ENCODE peak calls at places on chromosomes 3 and 15, in four cellular contexts. L is A549, D is astrocyte, Z is neuronal stem cell. H is an unnamed sample. For H3K4me1, the result is how much of the 10 kb centered on the place peaks cover.

GRCh38 chr3:158452324-158452723 is 118.7 kb upstream of the MLF1 start:
- DNase-seq in L (no peak), D (no peak), Z (no peak), H (no peak)

GRCh38 chr15:23440596-23440995 is 6.4 kb downstream of the GOLGA6L2 start:
- DNase-seq in L (no peak), D (no peak), Z (no peak), H (no peak)

GRCh38 chr3:57826952-57827723 is 71.0 kb downstream of the SLMAP start:
- DNase-seq in L (no peak), D (no peak), Z (no peak), H (no peak)

GRCh38 chr3:44647771-44648170 is 761 bp upstream of the ZNF35 start:
- DNase-seq in L (no peak), D (no peak), Z (no peak), H (no peak)

GRCh38 chr15:64865998-64866520 is 24.3 kb downstream of the PLEKHO2 start:
- DNase-seq in L (no peak), D (peak), Z (no peak), H (peak)

GRCh38 chr3:177735441-177735840 is 538.2 kb upstream of the TBL1XR1 start:
- DNase-seq in L (no peak), D (no peak), Z (no peak), H (no peak)

GRCh38 chr15:58441376-58442070 is 9.7 kb downstream of the LIPC start:
- DNase-seq in L (no peak), D (peak), Z (no peak), H (peak)

GRCh38 chr3:143484851-143485512 is 363.3 kb downstream of the SLC9A9 start:
- DNase-seq in L (peak), D (peak), Z (no peak), H (no peak)

GRCh38 chr3:73216310-73216709 is 154.9 kb downstream of the EBLN2 start:
- DNase-seq in L (no peak), D (no peak), Z (no peak), H (no peak)

GRCh38 chr15:63473007-63473748 is 31.2 kb upstream of the USP3 start:
- DNase-seq in L (no peak), D (no peak), Z (no peak), H (no peak)

GRCh38 chr3:128226186-128226725 is 73.0 kb downstream of the EEFSEC start:
- DNase-seq in L (no peak), D (no peak), Z (no peak), H (no peak)

GRCh38 chr3:64078966-64079365 is 55.7 kb upstream of the PSMD6 start:
- DNase-seq in L (no peak), D (no peak), Z (no peak), H (no peak)

GRCh38 chr15:78951841-78952238 is 7.0 kb upstream of the CTSH start:
- DNase-seq in L (peak), D (peak), Z (no peak), H (peak)

GRCh38 chr3:138188013-138188352 is 882 bp downstream of the ARMC8 start:
- DNase-seq in L (peak), D (peak), Z (no peak), H (peak)

GRCh38 chr3:101784850-101785613 is 6.0 kb downstream of the NXPE3 start:
- DNase-seq in L (no peak), D (no peak), Z (no peak), H (no peak)

GRCh38 chr15:53978248-53978906 is at the start of gene UNC13C:
- DNase-seq in L (peak), D (no peak), Z (peak), H (no peak)

GRCh38 chr15:63067976-63068743 is 25.6 kb downstream of the TPM1 start:
- DNase-seq in L (no peak), D (no peak), Z (no peak), H (no peak)

GRCh38 chr3:132536442-132537153 is 60.5 kb upstream of the ACKR4 start:
- DNase-seq in L (no peak), D (peak), Z (no peak), H (peak)

GRCh38 chr15:29668120-29668602 is 154.1 kb downstream of the TJP1 start:
- DNase-seq in L (peak), D (peak), Z (peak), H (peak)

GRCh38 chr3:8607285-8608040 is 37.1 kb downstream of the SSUH2 start:
- DNase-seq in L (peak), D (peak), Z (peak), H (peak)

GRCh38 chr3:37266809-37267208 is 92.4 kb upstream of the LRRFIP2 start:
- DNase-seq in L (no peak), D (no peak), Z (no peak), H (no peak)

GRCh38 chr3:12157026-12157425 is 1.7 kb downstream of the TIMP4 start:
- DNase-seq in L (no peak), D (no peak), Z (no peak), H (no peak)

GRCh38 chr3:17088602-17089313 is 204.0 kb downstream of the PLCL2 start:
- DNase-seq in L (no peak), D (no peak), Z (no peak), H (no peak)

GRCh38 chr15:90818251-90819210 is 49.9 kb upstream of the FURIN start:
- DNase-seq in L (no peak), D (no peak), Z (no peak), H (no peak)
- H3K4me2 ChIP-seq in L (no peak), D (no peak), Z (no peak), H (no peak)

GRCh38 chr3:32296251-32297204 is 58.0 kb downstream of the CMTM8 start:
- DNase-seq in L (peak), D (peak), Z (peak), H (peak)
- H3K4me1 ChIP-seq in L (under half), D (under half), Z (under half), H (under half)

DNA sequence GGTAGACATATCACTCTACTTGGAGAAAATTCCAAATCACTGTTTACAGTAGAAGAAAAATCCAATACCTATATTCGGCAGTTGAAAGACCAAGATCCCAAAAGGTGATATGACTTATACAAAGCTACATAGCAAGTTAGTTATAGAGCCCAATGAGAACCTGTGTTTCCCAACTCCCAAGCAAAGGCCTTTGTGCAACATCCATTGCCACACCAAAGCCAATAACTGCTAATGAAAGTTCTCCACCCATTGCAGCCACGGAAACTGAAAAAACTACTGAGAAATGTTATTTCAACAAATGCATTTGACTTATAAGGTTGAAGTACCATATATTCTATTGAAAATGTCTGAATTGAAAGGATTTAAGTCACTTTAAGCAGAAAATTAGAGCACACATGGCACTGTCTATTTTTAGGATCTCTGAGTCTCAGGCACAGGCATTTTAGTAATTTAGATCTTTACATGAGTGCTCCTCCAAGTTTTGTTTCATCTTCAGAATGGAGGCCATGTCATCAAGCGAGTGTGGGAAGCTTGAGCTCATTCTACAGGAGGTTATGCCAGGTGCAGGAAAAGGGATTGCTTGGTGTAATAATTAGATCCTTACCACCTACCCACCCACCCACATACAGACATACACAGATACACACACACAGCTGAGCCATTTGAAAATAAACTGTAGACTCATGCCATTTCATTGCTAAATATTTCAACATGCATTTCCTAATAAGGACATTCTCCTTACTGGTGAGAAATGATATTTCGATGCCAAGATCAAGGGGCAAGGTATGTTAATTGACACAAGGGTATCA is 19.7 kb upstream of the ANO10 start:
- DNase-seq in L (no peak), D (peak), Z (no peak), H (peak)
- H3K4me2 ChIP-seq in L (no peak), D (no peak), Z (no peak), H (peak)

GRCh38 chr3:9793161-9793781 is 389 bp downstream of the ARPC4 start:
- DNase-seq in L (no peak), D (no peak), Z (no peak), H (peak)

GRCh38 chr3:9792405-9793160 is at the start of the genes ARPC4 and TADA3:
- DNase-seq in L (peak), D (peak), Z (peak), H (peak)

GRCh38 chr3:9794400-9794799 is 1.5 kb downstream of the ARPC4 start:
- DNase-seq in L (no peak), D (no peak), Z (no peak), H (no peak)

GRCh38 chr3:9797196-9797945 is 4.5 kb downstream of the ARPC4 start:
- DNase-seq in L (no peak), D (no peak), Z (no peak), H (no peak)

DNA sequence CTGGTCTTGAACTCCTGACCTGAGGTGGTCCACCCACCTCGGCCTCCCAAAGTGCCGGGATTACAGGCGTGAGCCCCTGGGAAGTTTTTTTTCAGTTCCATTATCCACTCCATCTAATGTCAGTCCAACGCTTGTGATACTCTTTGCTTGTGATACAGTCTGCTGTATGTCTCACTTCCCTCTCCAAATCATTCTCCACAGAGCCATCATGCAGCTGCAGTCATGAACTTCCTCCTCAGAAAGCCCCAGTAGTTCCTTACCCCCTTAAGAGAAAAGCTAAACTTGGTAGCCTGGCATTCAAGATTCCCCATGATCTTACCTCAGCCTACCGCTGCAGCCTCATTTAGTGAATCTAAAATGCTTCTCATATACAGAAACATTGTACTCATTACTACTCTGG is 2.3 kb downstream of the ARPC4 start:
- DNase-seq in L (no peak), D (no peak), Z (no peak), H (no peak)
- H3K4me1 ChIP-seq in L (under half), D (under half), Z (under half), H (under half)

DNA sequence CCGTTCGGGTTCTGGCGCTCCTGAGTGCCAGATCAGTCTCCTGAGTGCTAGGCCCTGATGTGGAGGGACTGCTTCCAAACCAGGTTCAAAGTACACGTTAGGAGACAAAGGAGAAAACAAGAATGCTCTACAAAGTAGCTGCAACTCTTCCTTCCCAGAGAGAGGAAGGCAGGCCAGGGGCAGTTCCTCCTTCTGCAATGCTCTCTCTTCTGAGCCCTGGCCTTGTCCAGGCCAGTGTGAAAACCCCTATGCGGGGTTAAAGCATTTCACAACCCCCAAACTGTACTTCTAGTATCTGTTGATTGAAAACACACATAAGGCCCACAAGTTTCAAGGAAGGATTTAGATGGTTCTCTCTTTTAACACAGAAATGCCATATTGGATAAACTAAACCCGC is 9.7 kb upstream of the CALML4 start:
- DNase-seq in L (no peak), D (no peak), Z (no peak), H (no peak)
- H3K4me2 ChIP-seq in L (no peak), D (no peak), Z (no peak), H (no peak)

GRCh38 chr15:69532856-69533255 is 80.2 kb downstream of the RPLP1 start:
- DNase-seq in L (no peak), D (no peak), Z (no peak), H (no peak)
- H3K4me1 ChIP-seq in L (under half), D (under half), Z (under half), H (under half)

GRCh38 chr3:30228302-30228631 is 378.1 kb upstream of the TGFBR2 start:
- DNase-seq in L (no peak), D (no peak), Z (no peak), H (no peak)

GRCh38 chr3:30232546-30232945 is 373.9 kb upstream of the TGFBR2 start:
- DNase-seq in L (no peak), D (no peak), Z (no peak), H (no peak)

GRCh38 chr3:30232142-30232541 is 374.3 kb upstream of the TGFBR2 start:
- DNase-seq in L (no peak), D (peak), Z (no peak), H (peak)

GRCh38 chr3:30233924-30234666 is 372.3 kb upstream of the TGFBR2 start:
- DNase-seq in L (no peak), D (no peak), Z (no peak), H (no peak)

DNA sequence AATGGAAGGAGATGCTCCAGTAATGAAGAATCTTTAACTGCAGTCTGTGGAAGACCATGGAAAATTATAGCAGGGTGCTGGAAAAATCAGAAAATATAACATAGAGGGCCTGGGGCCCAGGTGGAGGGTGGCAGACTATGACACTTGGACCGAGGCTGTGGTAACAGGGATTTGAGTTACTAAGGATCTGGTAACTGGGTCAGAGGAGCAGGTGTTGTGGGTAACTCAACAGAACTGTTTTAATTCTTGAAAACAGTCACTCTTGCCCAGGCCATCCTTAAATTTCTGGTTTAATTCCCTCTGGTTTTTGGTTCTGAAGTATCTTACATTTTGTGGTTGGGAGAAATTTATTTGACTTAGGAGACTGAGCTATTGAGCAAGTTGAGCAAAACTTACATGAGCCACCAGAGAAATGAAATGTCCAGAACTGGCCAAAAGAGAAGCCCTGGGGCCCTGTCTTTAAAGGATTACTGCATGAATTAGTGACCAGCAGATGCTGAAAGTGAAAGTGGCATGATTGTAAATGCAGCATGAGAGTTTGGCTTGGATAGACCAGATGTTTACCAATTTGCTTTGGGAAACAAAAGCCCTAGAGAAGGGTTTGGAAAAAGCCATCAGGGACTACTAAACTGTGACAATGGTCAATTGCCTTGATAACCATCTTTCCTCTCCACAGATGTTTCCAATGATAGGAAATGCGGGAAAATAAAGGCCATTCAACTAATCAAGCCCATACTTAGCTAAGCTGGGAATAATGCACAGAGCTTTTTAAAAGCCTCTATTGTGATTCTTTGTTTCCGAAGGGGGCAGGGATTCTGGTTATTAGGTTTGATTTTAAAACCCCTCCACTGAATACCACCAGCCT is 374.9 kb upstream of the TGFBR2 start:
- DNase-seq in L (no peak), D (peak), Z (no peak), H (peak)
- H3K4me2 ChIP-seq in L (no peak), D (no peak), Z (no peak), H (peak)

DNA sequence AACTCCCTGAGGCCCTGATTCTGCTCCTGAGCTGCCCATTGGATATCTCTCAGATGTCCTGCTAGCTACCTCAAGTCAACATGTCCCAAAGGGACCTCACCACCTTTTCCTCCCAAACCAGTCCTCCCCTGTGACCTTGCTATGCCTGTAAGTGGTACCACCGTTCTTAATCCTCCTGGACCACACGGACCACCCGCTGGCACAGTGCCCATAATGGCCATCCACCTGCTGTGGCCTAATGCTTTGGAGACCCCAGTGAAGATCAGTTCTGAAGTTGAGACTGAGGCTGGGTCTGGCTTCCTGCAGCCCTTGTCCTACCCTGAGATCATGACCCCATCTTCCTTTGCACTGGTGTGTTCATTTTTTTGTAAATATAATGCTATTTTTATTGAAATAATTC is 15.0 kb upstream of the VPS8 start:
- DNase-seq in L (no peak), D (no peak), Z (no peak), H (no peak)
- H3K4me1 ChIP-seq in L (under half), D (under half), Z (under half), H (under half)

DNA sequence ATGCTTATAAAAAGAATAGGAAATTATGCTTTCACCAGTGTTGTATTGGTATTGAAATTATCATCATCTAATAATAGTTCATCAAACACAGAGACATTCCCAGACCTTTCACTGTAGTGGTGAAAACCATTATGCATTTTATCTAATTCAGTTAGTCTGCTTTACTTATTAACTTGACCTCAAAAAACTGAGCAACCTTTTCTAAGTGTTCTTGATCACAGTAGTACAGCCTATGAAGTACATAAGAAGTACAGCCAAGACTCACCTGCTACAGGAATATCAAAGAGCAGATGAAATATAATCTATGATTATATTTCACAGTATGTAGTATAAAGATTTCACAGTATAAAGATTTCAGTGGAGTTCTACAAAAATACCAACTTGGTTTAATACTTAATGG is 75.2 kb downstream of the FILIP1L start:
- DNase-seq in L (no peak), D (no peak), Z (no peak), H (no peak)
- H3K4me2 ChIP-seq in L (no peak), D (no peak), Z (no peak), H (no peak)

DNA sequence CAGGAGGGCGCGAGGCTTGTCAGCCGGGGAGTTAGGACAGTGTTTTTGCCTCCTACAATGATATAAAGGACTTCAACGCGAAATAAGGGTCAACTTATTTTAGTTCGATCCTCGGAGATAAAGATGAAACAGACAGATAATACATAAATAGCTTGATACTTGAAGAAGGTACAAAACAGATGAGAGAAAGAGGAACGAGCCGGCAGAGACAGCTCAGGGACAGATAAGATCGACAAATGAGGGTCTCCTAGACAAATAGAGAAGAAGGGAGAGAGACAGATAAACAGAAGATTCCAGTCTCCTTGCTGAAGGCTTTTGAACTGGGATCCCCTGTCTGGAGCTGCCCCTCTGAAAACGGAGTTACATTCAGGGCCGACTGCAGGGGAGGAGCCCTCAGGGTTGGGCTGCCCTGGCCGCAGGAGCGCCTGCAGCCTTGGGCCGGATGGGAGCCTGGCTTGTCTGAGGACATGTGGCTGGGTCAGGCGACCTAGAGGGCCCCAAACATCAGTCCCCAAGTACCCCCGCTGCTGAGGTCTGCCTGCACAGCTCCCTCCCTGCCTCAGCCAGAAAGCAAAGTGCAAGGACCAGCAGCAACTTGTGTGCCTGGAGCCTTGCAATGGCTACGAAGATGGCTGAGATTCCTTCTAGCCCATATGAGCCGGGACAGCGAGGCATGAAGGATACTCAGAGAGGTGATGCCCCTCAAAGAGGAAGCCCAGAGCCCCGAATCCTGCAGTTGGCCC is 981 bp upstream of the SKOR1 start:
- DNase-seq in L (no peak), D (no peak), Z (no peak), H (no peak)
- H3K4me1 ChIP-seq in L (under half), D (under half), Z (under half), H (under half)

H was measured in IMR-90.